ENCODE peak calls at places on chromosomes 1 and 21, in eight cellular contexts. N, X, U, C, P, A, L and Q are unnamed samples.
A peak's percentile ranks its signal among the peaks of the same experiment; 100 is the strongest.

GRCh38 chr1:72498393-72498792 is 216.1 kb upstream of the NEGR1 start:
- DNase-seq in A (no peak), N (no peak), U (no peak), X (no peak), P (no peak), C (no peak), L (no peak), Q (no peak)

GRCh38 chr1:7104053-7104738 is 318.9 kb downstream of the CAMTA1 start:
- DNase-seq in N (no peak), C (no peak), U (no peak), L (no peak), A (no peak), X (no peak), P (no peak), Q (no peak)

GRCh38 chr1:119870917-119871486 is 25.3 kb downstream of the ADAM30 start:
- DNase-seq in L (peak; percentile 84), X (peak; percentile 82), U (peak; percentile 87), A (peak; percentile 50), P (peak; percentile 67), C (peak; percentile 49), N (peak; percentile 23), Q (peak; percentile 86)

GRCh38 chr1:240621249-240621648 is 9.3 kb upstream of the GREM2 start:
- DNase-seq in L (no peak), A (no peak), P (no peak), U (no peak), N (no peak), C (no peak), X (no peak), Q (no peak)

GRCh38 chr1:53685272-53686051 is 53.5 kb downstream of the GLIS1 start:
- DNase-seq in A (no peak), X (no peak), U (no peak), P (no peak), N (no peak), L (no peak), C (no peak), Q (no peak)

GRCh38 chr1:156263288-156263655 is 15.4 kb upstream of the PAQR6 start:
- DNase-seq in X (no peak), A (no peak), C (no peak), U (no peak), N (no peak), P (no peak), L (no peak), Q (no peak)

GRCh38 chr21:41610042-41610839 is 102.3 kb upstream of the TMPRSS2 start:
- DNase-seq in A (no peak), N (no peak), U (peak; percentile 71), C (peak; percentile 62), X (peak; percentile 32), L (peak; percentile 80), P (peak; percentile 70), Q (no peak)

GRCh38 chr1:216686860-216687545 is 36.2 kb downstream of the ESRRG start:
- DNase-seq in C (no peak), X (no peak), N (no peak), P (no peak), U (no peak), A (no peak), L (no peak), Q (no peak)

GRCh38 chr1:153525088-153525713 is 10.6 kb downstream of the S100A6 start:
- DNase-seq in C (no peak), P (no peak), X (no peak), N (no peak), U (no peak), A (no peak), L (no peak), Q (peak; percentile 29)

GRCh38 chr1:53165408-53165961 is 23.0 kb upstream of the SLC1A7 start:
- DNase-seq in U (peak; percentile 71), P (no peak), L (peak; percentile 59), C (peak; percentile 95), N (no peak), X (no peak), A (no peak), Q (no peak)

GRCh38 chr1:155871390-155871789 is 12.0 kb downstream of the SYT11 start:
- DNase-seq in L (no peak), P (no peak), U (peak; percentile 22), X (peak; percentile 53), N (no peak), C (no peak), A (no peak), Q (peak; percentile 77)

GRCh38 chr1:13730751-13731482 is 30.9 kb downstream of the PRDM2 start:
- DNase-seq in U (peak; percentile 28), C (peak; percentile 53), X (no peak), N (peak; percentile 77), L (peak; percentile 95), A (no peak), P (no peak), Q (peak; percentile 95)

GRCh38 chr1:224727351-224727750 is 111.2 kb downstream of the CNIH3 start:
- DNase-seq in C (no peak), L (no peak), X (no peak), A (no peak), N (no peak), U (no peak), P (no peak), Q (no peak)

GRCh38 chr1:12081648-12082396 is 18.7 kb downstream of the TNFRSF8 start:
- DNase-seq in P (no peak), X (no peak), N (no peak), U (no peak), L (no peak), A (no peak), C (no peak), Q (peak; percentile 34)

DNA sequence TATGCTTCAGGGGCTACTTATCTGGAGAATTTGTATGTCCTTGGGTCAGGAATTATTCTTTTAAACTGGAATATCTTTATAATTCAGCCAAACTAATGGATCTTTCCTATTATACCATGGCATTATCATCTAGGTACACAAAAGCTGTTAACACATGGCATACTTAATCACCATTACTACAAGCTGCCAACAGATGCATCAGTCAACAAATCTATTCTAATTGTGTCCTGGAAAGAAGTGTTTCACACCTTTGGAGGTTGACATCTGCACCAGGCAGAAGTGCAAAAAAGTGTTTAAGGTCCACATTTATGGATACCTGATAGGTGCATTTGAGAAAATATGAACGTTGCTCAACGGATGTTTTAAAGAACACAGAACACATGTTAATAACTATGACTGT is 470.2 kb upstream of the ADGRL2 start:
- DNase-seq in A (no peak), P (no peak), U (no peak), X (no peak), C (no peak), N (no peak), L (no peak), Q (no peak)
- H3K9me3 ChIP-seq in A (no peaks in the 10 kb centered on the region), P (no peaks in the 10 kb centered on the region), U (no peaks in the 10 kb centered on the region), X (no peaks in the 10 kb centered on the region), C (no peaks in the 10 kb centered on the region), N (no peaks in the 10 kb centered on the region), L (no peaks in the 10 kb centered on the region), Q (no peaks in the 10 kb centered on the region)

GRCh38 chr1:114701931-114702330 is 6.6 kb upstream of the AMPD1 start:
- DNase-seq in P (no peak), A (no peak), U (no peak), L (no peak), X (no peak), N (no peak), C (no peak), Q (no peak)
- H3K27ac ChIP-seq in P (no peak overlapping the region), A (no peak overlapping the region), U (no peak overlapping the region), L (no peak overlapping the region), X (no peak overlapping the region), N (no peak overlapping the region), C (no peak overlapping the region), Q (no peak overlapping the region)

GRCh38 chr1:63886348-63886747 is 112.5 kb downstream of the ROR1 start:
- DNase-seq in N (no peak), U (no peak), A (no peak), X (no peak), P (no peak), L (no peak), C (no peak), Q (no peak)

GRCh38 chr1:63878914-63879313 is 105.1 kb downstream of the ROR1 start:
- DNase-seq in X (no peak), A (no peak), U (no peak), N (no peak), C (no peak), P (no peak), L (no peak), Q (no peak)

GRCh38 chr1:63885899-63886298 is 112.1 kb downstream of the ROR1 start:
- DNase-seq in C (no peak), L (no peak), P (no peak), N (no peak), U (no peak), A (no peak), X (no peak), Q (no peak)

GRCh38 chr1:63883494-63884235 is 109.8 kb downstream of the ROR1 start:
- DNase-seq in X (no peak), C (no peak), A (no peak), U (no peak), N (no peak), P (no peak), L (no peak), Q (no peak)

DNA sequence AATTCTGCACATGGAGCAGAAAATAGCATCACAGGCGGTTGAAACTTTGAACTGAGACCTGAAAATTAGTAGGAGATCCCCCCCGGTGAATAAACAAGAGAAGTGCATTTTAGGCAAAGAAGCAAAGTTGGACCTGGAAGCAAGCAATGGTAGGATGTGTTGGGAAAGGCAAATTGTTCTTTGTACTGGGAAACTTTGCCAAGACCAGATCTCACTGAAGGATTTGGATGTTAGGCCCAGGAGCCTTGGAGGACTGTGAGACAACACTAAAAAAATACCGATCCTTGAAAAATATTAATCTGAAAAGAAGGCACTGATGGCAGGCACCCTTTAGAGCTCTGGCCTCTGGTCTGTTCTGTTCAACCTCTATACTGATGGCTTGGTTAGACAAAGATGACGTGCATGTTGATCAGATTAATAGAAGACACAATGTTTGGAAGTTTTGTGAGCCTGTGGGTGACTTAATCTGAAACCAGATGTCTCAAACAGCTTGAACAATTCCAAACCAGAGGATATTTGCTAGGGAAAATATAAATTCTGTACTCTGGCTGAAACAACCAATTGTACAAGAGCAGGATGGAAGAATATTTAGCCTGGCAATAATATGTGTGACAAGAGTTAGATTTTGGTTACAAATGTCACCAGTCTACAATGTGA is 108.4 kb downstream of the ROR1 start:
- DNase-seq in P (no peak), N (no peak), X (no peak), L (no peak), A (no peak), C (no peak), U (no peak), Q (no peak)
- H3K9me3 ChIP-seq in P (no peaks in the 10 kb centered on the region), N (no peaks in the 10 kb centered on the region), X (no peaks in the 10 kb centered on the region), L (no peaks in the 10 kb centered on the region), A (no peaks in the 10 kb centered on the region), C (no peaks in the 10 kb centered on the region), U (no peaks in the 10 kb centered on the region), Q (no peaks in the 10 kb centered on the region)

DNA sequence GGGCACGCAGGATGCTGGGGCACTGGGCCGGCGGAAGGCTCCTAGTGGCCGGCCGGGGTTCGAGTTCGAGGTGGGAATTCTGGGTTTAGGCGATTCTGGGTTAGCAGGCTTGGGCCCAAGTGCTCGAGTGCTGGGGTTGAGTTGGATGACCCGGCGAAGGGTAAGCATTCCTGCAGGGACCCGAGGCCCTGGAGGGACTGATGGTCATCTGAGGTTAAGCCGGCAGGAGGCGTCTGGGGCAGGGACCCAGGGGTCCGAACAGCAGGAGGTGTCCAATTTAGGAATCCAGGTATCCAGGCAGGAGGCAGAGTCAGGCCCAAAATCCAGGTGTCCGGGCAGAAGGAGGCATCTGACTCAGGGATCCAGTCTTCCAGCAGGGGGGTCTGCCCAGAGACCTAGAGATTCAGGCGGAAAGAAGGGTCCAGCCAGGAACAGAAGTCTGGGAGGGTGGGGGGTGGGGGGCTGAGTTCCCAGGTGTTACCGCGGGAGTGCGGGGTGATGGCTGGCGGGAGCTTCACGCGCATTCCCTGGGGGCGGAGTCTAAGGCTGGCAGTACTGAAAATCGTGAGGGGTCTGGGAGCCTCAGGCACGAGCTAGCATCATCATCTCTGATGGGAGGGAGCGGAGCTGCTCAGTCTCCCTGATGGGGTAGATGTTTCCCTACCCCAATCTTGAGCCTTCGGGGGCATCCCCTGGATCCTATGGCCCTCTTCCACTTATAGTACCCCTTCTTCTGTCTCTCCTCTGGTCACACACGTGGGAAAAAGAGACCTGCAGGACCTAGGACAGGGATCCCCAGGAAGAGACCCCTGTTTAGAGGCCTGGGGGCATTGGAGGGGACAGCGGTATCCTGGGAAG is 585 bp downstream of the GPR3 start:
- DNase-seq in N (no peak), L (no peak), U (no peak), C (no peak), P (no peak), A (no peak), X (no peak), Q (peak; percentile 66)
- H3K27ac ChIP-seq in N (no peak overlapping the region), L (peak overlapping the region; percentile 27), U (no peak overlapping the region), C (no peak overlapping the region), P (peak overlapping the region; percentile 46), A (no peak overlapping the region), X (peak overlapping the region; percentile 79), Q (no peak overlapping the region)